ENCODE peak calls at places on chromosomes 12 and 14, in five cellular contexts. X is tibial artery, J is pancreas, E is DND-41, H is right cardiac atrium. P is an unnamed sample.

GRCh38 chr14:61452452-61452851 is 131.1 kb downstream of the PRKCH start:
- DNase-seq in J (no peak), E (peak), H (no peak), X (no peak), P (no peak)

GRCh38 chr14:76742961-76743360 is 18.3 kb upstream of the VASH1 start:
- DNase-seq in X (no peak), J (no peak), E (no peak), H (no peak), P (no peak)

GRCh38 chr14:75176142-75176820 is at the start of gene TMED10:
- DNase-seq in H (peak), J (peak), E (peak), X (peak), P (peak)

GRCh38 chr12:74415633-74416032 is 122.0 kb upstream of the ATXN7L3B start:
- DNase-seq in X (no peak), E (peak), J (no peak), H (no peak), P (no peak)

GRCh38 chr12:132046561-132046960 is 96.8 kb downstream of the EP400 start:
- DNase-seq in E (no peak), J (no peak), H (no peak), X (no peak), P (no peak)

GRCh38 chr12:48000878-48001321 is 3.4 kb downstream of the COL2A1 start:
- DNase-seq in H (no peak), J (no peak), X (peak), E (no peak), P (no peak)

GRCh38 chr14:29627141-29627540 is 300.5 kb downstream of the PRKD1 start:
- DNase-seq in H (no peak), E (no peak), J (no peak), X (no peak), P (no peak)

GRCh38 chr12:108613548-108613947 is 15.7 kb upstream of the TMEM119 start:
- DNase-seq in H (no peak), X (no peak), J (no peak), E (no peak), P (no peak)

GRCh38 chr14:47278233-47278842 is 397.1 kb downstream of the MDGA2 start:
- DNase-seq in H (no peak), E (peak), J (no peak), X (no peak), P (no peak)

GRCh38 chr14:50679674-50680073 is 11.6 kb upstream of the SAV1 start:
- DNase-seq in J (no peak), H (no peak), E (no peak), X (no peak), P (no peak)

GRCh38 chr12:75666126-75666979 is 154.9 kb upstream of the KRR1 start:
- DNase-seq in E (no peak), X (no peak), H (no peak), J (no peak), P (no peak)

GRCh38 chr12:72472350-72472749 is 200.2 kb downstream of the TRHDE start:
- DNase-seq in H (no peak), E (no peak), X (no peak), J (no peak), P (no peak)

GRCh38 chr14:67493092-67493717 is 4.7 kb upstream of the TMEM229B start:
- DNase-seq in X (no peak), J (no peak), H (no peak), E (no peak), P (no peak)

GRCh38 chr14:63857467-63858030 is 4.7 kb downstream of the SYNE2 start:
- DNase-seq in X (no peak), E (no peak), H (no peak), J (no peak), P (no peak)

GRCh38 chr14:74660167-74660566 is 48.1 kb upstream of the LTBP2 start:
- DNase-seq in H (no peak), X (no peak), J (no peak), E (no peak), P (no peak)

GRCh38 chr14:100524933-100525243 is 62.3 kb downstream of the BEGAIN start:
- DNase-seq in X (peak), H (no peak), E (peak), J (peak), P (no peak)

GRCh38 chr12:15893260-15893659 is 11.1 kb downstream of the STRAP start:
- DNase-seq in H (no peak), E (no peak), J (no peak), X (no peak), P (no peak)

GRCh38 chr14:30227871-30228270 is 300.2 kb upstream of the PRKD1 start:
- DNase-seq in E (no peak), J (no peak), H (no peak), X (peak), P (no peak)

GRCh38 chr14:68757618-68758081 is 35.2 kb downstream of the ZFP36L1 start:
- DNase-seq in H (peak), X (peak), E (peak), J (no peak), P (peak)

GRCh38 chr12:53300187-53300586 is 692 bp downstream of the MYG1 start:
- DNase-seq in E (no peak), X (no peak), J (no peak), H (no peak), P (no peak)

GRCh38 chr12:107349008-107349747 is 255.8 kb upstream of the CRY1 start:
- DNase-seq in X (no peak), J (peak), E (no peak), H (no peak), P (no peak)

GRCh38 chr12:5710260-5710878 is 234.7 kb downstream of the ANO2 start:
- DNase-seq in H (no peak), J (no peak), E (no peak), X (no peak), P (no peak)

GRCh38 chr12:7116196-7116595 is 7.2 kb upstream of the C1RL start:
- DNase-seq in E (no peak), X (peak), J (no peak), H (no peak), P (no peak)

GRCh38 chr12:40106202-40106533 is 287 bp upstream of the SLC2A13 start:
- DNase-seq in J (no peak), H (no peak), X (no peak), E (no peak), P (no peak)

GRCh38 chr12:53495903-53496751 is 3.1 kb downstream of the MAP3K12 start:
- DNase-seq in H (peak), J (no peak), E (no peak), X (peak), P (no peak)

GRCh38 chr12:128682542-128683315 is 141.0 kb downstream of the SLC15A4 start:
- DNase-seq in H (no peak), E (no peak), J (no peak), X (no peak), P (no peak)

GRCh38 chr14:98069712-98070133 is 1202.3 kb downstream of the BCL11B start:
- DNase-seq in J (no peak), X (no peak), H (no peak), E (no peak), P (no peak)

GRCh38 chr12:95859947-95860850 is 1.4 kb downstream of the SNRPF start:
- DNase-seq in J (no peak), E (no peak), H (no peak), X (no peak), P (no peak)

GRCh38 chr12:512933-513332 is 53.2 kb downstream of the B4GALNT3 start:
- DNase-seq in E (no peak), J (no peak), X (no peak), H (no peak), P (no peak)

DNA sequence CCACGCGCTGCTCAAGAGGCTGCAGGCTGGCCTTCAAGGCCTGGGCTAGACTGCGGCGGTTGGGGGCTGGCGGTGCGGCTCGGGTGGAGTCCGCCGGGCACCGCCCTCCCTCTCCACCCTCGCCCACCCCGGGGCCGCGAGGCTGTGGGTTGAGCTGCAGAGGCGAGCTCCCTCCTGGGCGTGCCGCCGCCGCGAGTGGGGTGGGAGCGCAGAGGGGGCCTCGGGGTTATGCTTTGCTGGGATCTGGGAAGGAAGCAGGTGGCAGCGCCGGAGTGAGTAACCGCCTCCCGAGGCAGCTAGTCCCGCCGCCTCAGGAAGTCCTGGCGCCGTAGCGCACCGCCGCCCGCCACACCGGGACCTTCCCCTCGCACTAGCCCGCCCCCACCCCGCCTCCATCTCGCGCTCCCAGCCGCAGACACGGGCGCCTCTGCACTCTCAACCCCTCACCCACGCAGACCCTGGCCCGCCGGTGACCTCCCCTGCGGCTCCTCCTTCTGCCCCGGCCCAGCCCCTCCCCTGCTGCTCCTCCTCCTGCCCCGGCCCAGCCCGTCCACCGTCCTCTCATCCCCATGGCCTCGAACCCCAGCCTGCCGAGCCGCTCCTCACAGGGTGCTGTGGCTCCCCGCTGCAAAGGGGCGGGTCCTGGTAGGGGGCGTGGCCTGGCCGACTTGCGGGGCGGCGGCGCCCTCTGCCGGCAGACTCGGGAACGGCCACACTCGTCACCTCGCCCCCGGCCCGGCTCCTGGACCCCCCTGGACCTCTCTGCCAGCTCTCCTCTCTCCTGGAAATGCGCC is 16.6 kb downstream of the TAMALIN start:
- DNase-seq in H (peak), X (peak), J (peak), E (peak), P (peak)
- H3K27ac ChIP-seq in H (peak), X (no peak), J (peak), E (peak), P (peak)

GRCh38 chr12:57839996-57840395 is 6.5 kb downstream of the CTDSP2 start:
- DNase-seq in J (peak), X (no peak), E (no peak), H (no peak), P (no peak)
- H3K27ac ChIP-seq in J (peak), X (peak), E (no peak), H (peak), P (peak)

DNA sequence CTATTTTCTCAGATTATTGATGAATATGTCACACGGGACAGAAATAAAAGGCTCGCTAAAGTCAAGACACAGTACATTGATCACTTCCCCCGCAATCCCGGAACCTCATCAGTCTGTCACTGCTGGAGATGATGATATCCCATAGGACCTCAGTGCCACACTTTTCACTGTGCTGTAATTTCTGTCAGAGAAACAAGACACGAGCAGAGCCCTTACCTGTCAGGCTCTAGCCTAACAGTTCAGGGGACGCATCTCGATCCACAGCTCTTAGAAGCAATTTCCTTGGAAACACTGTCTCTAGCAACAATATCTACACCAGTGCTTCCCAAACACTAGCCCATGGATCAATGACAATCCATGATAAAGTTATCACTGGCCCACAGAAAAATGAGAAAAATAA is 140.0 kb downstream of the GRIN2B start:
- DNase-seq in E (no peak), X (no peak), H (no peak), J (no peak), P (no peak)
- H3K27ac ChIP-seq in E (no peak), X (no peak), H (no peak), J (no peak), P (no peak)

GRCh38 chr14:59310644-59311043 is 122.2 kb downstream of the DAAM1 start:
- DNase-seq in X (no peak), J (no peak), E (no peak), H (no peak), P (no peak)

GRCh38 chr14:59305836-59306555 is 117.5 kb downstream of the DAAM1 start:
- DNase-seq in X (no peak), J (no peak), E (no peak), H (no peak), P (no peak)

GRCh38 chr14:59309291-59309900 is 120.9 kb downstream of the DAAM1 start:
- DNase-seq in E (no peak), H (no peak), J (no peak), X (no peak), P (no peak)

GRCh38 chr14:59306775-59307174 is 118.3 kb downstream of the DAAM1 start:
- DNase-seq in X (no peak), J (no peak), H (no peak), E (no peak), P (no peak)

GRCh38 chr14:59308706-59309105 is 120.2 kb downstream of the DAAM1 start:
- DNase-seq in X (no peak), H (no peak), J (no peak), E (no peak), P (no peak)
- H3K27ac ChIP-seq in X (peak), H (no peak), J (no peak), E (no peak), P (no peak)

GRCh38 chr12:123617144-123617543 is 15.2 kb downstream of the DDX55 start:
- DNase-seq in X (no peak), J (no peak), H (no peak), E (no peak), P (no peak)
- H3K27ac ChIP-seq in X (no peak), J (no peak), H (no peak), E (no peak), P (peak)

GRCh38 chr12:45235087-45236025 is 19.5 kb downstream of the ANO6 start:
- DNase-seq in J (peak), X (no peak), E (no peak), H (no peak), P (no peak)
- H3K27ac ChIP-seq in J (peak), X (peak), E (no peak), H (peak), P (no peak)

DNA sequence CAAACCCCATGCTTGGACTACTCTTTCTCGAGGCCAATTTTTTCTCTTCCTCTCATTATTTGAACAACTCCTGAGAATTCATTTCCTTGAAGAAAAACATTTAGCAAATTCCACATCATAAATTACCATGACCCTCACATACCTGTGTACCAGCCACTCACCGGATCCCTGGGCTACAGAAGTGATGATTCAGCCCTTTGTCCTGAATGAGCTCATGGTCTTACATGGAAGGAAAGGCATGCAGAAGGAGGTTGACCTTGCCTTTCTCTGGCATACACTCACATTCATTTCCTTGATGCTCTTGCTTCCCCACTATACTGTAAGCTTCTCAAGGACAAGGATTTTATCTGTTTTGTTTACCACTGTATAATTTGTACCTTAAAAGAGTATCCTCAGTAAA is 191.5 kb downstream of the SLC5A8 start:
- DNase-seq in X (no peak), E (no peak), J (no peak), H (no peak), P (no peak)
- H3K27ac ChIP-seq in X (no peak), E (no peak), J (no peak), H (no peak), P (no peak)

GRCh38 chr14:37623971-37624370 is 28.5 kb downstream of the TTC6 start:
- DNase-seq in E (no peak), J (no peak), X (no peak), H (no peak), P (no peak)

GRCh38 chr14:37623552-37623951 is 28.1 kb downstream of the TTC6 start:
- DNase-seq in X (no peak), H (no peak), J (no peak), E (no peak), P (no peak)

GRCh38 chr14:37620856-37621255 is 25.4 kb downstream of the TTC6 start:
- DNase-seq in E (no peak), H (no peak), J (no peak), X (no peak), P (no peak)

GRCh38 chr14:37625597-37626595 is 30.5 kb downstream of the TTC6 start:
- DNase-seq in E (no peak), J (no peak), X (no peak), H (no peak), P (no peak)

GRCh38 chr14:37622231-37622923 is 26.9 kb downstream of the TTC6 start:
- DNase-seq in J (no peak), E (no peak), X (no peak), H (no peak), P (no peak)
- H3K27ac ChIP-seq in J (no peak), E (no peak), X (no peak), H (no peak), P (no peak)

GRCh38 chr12:122982963-122983788 is 2.7 kb downstream of the ARL6IP4 start:
- DNase-seq in J (peak), X (peak), H (peak), E (no peak), P (no peak)

GRCh38 chr12:122986258-122986871 is 5.9 kb downstream of the ARL6IP4 start:
- DNase-seq in X (no peak), H (peak), E (no peak), J (no peak), P (no peak)

GRCh38 chr12:122985590-122986257 is 5.2 kb downstream of the ARL6IP4 start:
- DNase-seq in H (peak), J (peak), E (no peak), X (no peak), P (no peak)

GRCh38 chr12:122983789-122984515 is 3.5 kb downstream of the ARL6IP4 start:
- DNase-seq in X (peak), J (peak), E (no peak), H (peak), P (no peak)

DNA sequence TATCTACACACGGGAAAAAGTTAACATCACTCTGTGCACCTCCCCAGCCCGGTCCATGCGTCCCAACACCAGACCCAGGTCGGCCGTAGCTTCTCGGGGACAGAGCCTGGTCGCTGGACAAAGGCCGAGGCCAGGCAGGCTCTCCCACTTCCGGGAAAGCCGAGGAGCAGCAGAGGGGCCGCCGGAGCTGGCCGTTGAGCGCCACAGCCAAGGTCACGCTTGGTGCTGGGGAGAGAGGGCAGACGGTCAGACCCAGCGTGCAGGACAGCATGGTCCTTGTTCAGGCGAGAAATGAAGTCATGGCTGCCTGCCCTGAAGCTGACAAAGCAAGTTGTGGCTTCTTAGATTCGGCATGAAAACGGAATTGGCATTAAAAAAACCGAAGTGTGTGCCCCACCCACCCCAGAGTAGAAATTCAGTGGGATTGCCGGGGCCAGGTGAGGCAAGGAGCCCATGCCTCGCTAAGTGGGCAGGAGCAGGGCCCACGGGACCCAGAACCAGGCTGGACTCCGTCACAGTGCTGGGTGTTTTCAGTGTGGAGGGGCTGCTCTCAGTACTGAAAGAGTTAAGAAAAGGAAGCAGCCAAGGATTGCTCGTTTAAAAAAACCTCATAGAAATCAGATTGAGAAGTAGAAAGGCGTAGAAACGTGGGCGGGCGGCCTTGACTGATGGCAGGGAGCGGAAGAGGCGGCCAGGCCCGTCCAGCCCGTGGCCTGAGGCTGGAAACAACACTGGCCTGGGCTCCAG is 4.3 kb downstream of the ARL6IP4 start:
- DNase-seq in E (no peak), J (peak), X (no peak), H (peak), P (peak)
- H3K27ac ChIP-seq in E (no peak), J (peak), X (peak), H (peak), P (peak)

GRCh38 chr14:20706657-20707355 is 18.2 kb downstream of the ANG start:
- DNase-seq in X (no peak), J (no peak), H (no peak), E (no peak), P (no peak)
- H3K27ac ChIP-seq in X (no peak), J (peak), H (peak), E (no peak), P (no peak)